ENCODE peak calls at places on chromosomes 5 and 9, in six cellular contexts. One of them, this sample, is unnamed.

GRCh38 chr9:74496819-74497749 is at the start of gene RORB:
- DNase-seq in BJ: no peak
- DNase-seq in PC-3: no peak
- DNase-seq in mucosa of descending colon: peak; percentile 55
- DNase-seq in stomach: peak; percentile 54
- DNase-seq in AG10803: peak; percentile 8
- DNase-seq in this sample: peak; percentile 81

GRCh38 chr9:135036861-135037465 is 50.5 kb upstream of the OLFM1 start:
- DNase-seq in BJ: no peak
- DNase-seq in stomach: peak; percentile 17
- DNase-seq in PC-3: no peak
- DNase-seq in mucosa of descending colon: no peak
- DNase-seq in AG10803: no peak
- DNase-seq in this sample: peak; percentile 9

GRCh38 chr9:129626079-129626943 is at the start of gene NTMT1:
- DNase-seq in PC-3: peak; percentile 64
- DNase-seq in stomach: peak; percentile 89
- DNase-seq in mucosa of descending colon: peak; percentile 93
- DNase-seq in BJ: no peak
- DNase-seq in AG10803: peak; percentile 76
- DNase-seq in this sample: peak; percentile 89

GRCh38 chr9:9003184-9003583 is 1203.6 kb upstream of the DMAC1 start:
- DNase-seq in BJ: no peak
- DNase-seq in PC-3: no peak
- DNase-seq in AG10803: no peak
- DNase-seq in stomach: no peak
- DNase-seq in mucosa of descending colon: no peak
- DNase-seq in this sample: peak; percentile 43

GRCh38 chr9:112447283-112447761 is 39.3 kb upstream of the KIAA1958 start:
- DNase-seq in BJ: peak; percentile 67
- DNase-seq in stomach: no peak
- DNase-seq in AG10803: peak; percentile 89
- DNase-seq in PC-3: no peak
- DNase-seq in mucosa of descending colon: no peak
- DNase-seq in this sample: no peak

GRCh38 chr5:374631-375335 is 53.3 kb downstream of the AHRR start:
- DNase-seq in AG10803: no peak
- DNase-seq in stomach: no peak
- DNase-seq in mucosa of descending colon: peak; percentile 22
- DNase-seq in PC-3: no peak
- DNase-seq in BJ: no peak
- DNase-seq in this sample: no peak

GRCh38 chr5:153926201-153926600 is 112.5 kb downstream of the FAM114A2 start:
- DNase-seq in BJ: no peak
- DNase-seq in stomach: no peak
- DNase-seq in mucosa of descending colon: no peak
- DNase-seq in AG10803: peak; percentile 25
- DNase-seq in PC-3: no peak
- DNase-seq in this sample: no peak

GRCh38 chr5:159777049-159777448 is 139.2 kb upstream of the ADRA1B start:
- DNase-seq in stomach: no peak
- DNase-seq in AG10803: no peak
- DNase-seq in PC-3: peak; percentile 31
- DNase-seq in BJ: no peak
- DNase-seq in mucosa of descending colon: no peak
- DNase-seq in this sample: no peak

GRCh38 chr5:91297994-91298393 is 85.1 kb downstream of the ARRDC3 start:
- DNase-seq in stomach: no peak
- DNase-seq in PC-3: no peak
- DNase-seq in BJ: no peak
- DNase-seq in AG10803: no peak
- DNase-seq in mucosa of descending colon: no peak
- DNase-seq in this sample: no peak

GRCh38 chr5:169142264-169142970 is 158.5 kb downstream of the SLIT3 start:
- DNase-seq in AG10803: peak; percentile 40
- DNase-seq in PC-3: no peak
- DNase-seq in stomach: peak; percentile 94
- DNase-seq in BJ: no peak
- DNase-seq in mucosa of descending colon: peak; percentile 40
- DNase-seq in this sample: peak; percentile 73

GRCh38 chr9:135980926-135981630 is 19.9 kb upstream of the UBAC1 start:
- DNase-seq in mucosa of descending colon: no peak
- DNase-seq in stomach: no peak
- DNase-seq in BJ: no peak
- DNase-seq in AG10803: no peak
- DNase-seq in PC-3: no peak
- DNase-seq in this sample: no peak

GRCh38 chr5:31197183-31197582 is 3.7 kb downstream of the CDH6 start:
- DNase-seq in stomach: no peak
- DNase-seq in BJ: no peak
- DNase-seq in AG10803: no peak
- DNase-seq in mucosa of descending colon: no peak
- DNase-seq in PC-3: peak; percentile 22
- DNase-seq in this sample: no peak

GRCh38 chr5:120657083-120657482 is 193.0 kb downstream of the PRR16 start:
- DNase-seq in stomach: no peak
- DNase-seq in mucosa of descending colon: no peak
- DNase-seq in PC-3: no peak
- DNase-seq in BJ: no peak
- DNase-seq in AG10803: no peak
- DNase-seq in this sample: no peak

DNA sequence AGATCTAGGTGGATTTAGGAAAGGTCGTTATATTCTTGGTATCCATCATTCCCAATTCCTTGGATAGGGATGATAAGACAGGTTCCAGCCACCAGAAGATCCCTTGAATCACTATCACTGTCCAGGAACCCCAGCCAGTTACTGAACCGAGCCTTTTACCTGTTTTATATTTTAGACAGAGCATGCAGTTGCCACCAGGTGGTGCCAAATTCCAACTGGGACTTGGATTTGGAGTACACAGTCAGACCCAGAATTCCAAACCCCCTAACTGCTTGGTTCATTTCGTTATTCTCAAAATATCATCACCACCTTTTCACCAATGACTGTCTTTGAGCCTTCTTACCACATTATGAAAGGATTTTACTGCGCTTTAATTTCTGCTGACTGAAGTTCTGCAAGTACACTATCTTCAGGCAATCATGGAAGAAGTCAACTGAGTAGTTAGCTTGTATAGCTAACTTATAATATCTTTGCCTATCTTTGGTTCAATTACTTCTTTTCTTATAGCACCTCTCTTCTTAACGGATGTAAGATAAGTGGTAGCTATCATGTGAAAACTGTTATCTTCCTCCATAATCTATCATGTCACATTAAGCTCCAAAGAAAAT is 191.8 kb downstream of the PRR16 start:
- DNase-seq in AG10803: peak; percentile 6
- DNase-seq in stomach: peak; percentile 27
- DNase-seq in BJ: no peak
- DNase-seq in mucosa of descending colon: no peak
- DNase-seq in PC-3: peak; percentile 64
- DNase-seq in this sample: no peak
- TF ChIP-seq CTCF in AG10803: peak; percentile 48
- TF ChIP-seq CTCF in stomach: no peak
- TF ChIP-seq CTCF in BJ: peak; percentile 57
- TF ChIP-seq CTCF in mucosa of descending colon: no peak
- TF ChIP-seq CTCF in PC-3: peak; percentile 78
- TF ChIP-seq CTCF in this sample: peak; percentile 37

GRCh38 chr9:108779506-108779905 is 76.3 kb downstream of the ACTL7B start:
- DNase-seq in PC-3: no peak
- DNase-seq in BJ: no peak
- DNase-seq in stomach: no peak
- DNase-seq in mucosa of descending colon: no peak
- DNase-seq in AG10803: no peak
- DNase-seq in this sample: no peak

GRCh38 chr9:108775901-108776306 is 79.9 kb downstream of the ACTL7B start:
- DNase-seq in mucosa of descending colon: no peak
- DNase-seq in stomach: no peak
- DNase-seq in PC-3: no peak
- DNase-seq in AG10803: no peak
- DNase-seq in BJ: no peak
- DNase-seq in this sample: no peak

GRCh38 chr9:108780949-108781734 is 74.6 kb downstream of the ACTL7B start:
- DNase-seq in BJ: no peak
- DNase-seq in PC-3: no peak
- DNase-seq in stomach: no peak
- DNase-seq in mucosa of descending colon: peak; percentile 37
- DNase-seq in AG10803: no peak
- DNase-seq in this sample: no peak

GRCh38 chr9:108776920-108777650 is 78.7 kb downstream of the ACTL7B start:
- DNase-seq in mucosa of descending colon: no peak
- DNase-seq in BJ: no peak
- DNase-seq in PC-3: peak; percentile 43
- DNase-seq in AG10803: peak; percentile 11
- DNase-seq in stomach: peak; percentile 43
- DNase-seq in this sample: no peak
- TF ChIP-seq CTCF in mucosa of descending colon: no peak
- TF ChIP-seq CTCF in BJ: peak; percentile 41
- TF ChIP-seq CTCF in PC-3: peak; percentile 58
- TF ChIP-seq CTCF in AG10803: peak; percentile 34
- TF ChIP-seq CTCF in stomach: no peak
- TF ChIP-seq CTCF in this sample: no peak

DNA sequence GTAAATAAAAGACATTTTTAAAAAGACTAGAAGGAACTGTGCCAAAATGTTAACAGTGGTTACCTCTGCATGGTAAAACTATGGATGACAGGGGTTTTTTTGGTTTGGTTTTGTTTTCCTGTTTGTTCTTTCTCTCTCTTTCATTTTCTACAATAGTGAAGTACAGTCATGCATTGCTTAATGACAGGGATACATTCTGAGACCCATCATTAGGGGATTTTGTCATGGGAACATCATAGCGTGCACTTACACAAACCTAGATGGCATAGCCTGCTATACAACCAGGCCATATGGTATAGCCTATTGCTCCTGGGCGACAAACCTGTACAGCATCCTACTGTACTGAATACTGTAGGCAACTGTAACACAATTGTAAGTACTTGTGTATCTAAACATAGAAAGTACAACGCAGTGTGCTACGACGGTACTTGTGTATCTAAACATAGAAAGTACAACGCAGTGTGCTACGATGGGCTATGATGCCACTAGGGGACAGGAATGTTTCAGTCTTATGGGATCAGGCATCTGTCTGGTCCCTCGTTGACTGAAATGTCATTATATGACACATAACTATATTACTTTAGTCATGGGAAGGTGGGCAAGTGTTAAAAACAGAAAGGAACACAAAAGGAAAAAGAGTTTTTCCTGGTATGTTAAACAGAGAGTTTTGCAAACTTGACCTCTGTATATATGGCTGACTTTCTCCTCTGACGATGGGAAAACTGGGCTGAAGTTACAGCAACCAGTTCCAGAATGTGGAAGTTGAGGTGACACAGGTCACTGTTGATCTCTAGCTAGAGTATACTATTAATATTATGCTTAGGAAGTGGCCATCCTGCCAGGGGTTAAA is 7.4 kb upstream of the ADAM19 start:
- DNase-seq in stomach: no peak
- DNase-seq in mucosa of descending colon: no peak
- DNase-seq in AG10803: no peak
- DNase-seq in BJ: no peak
- DNase-seq in PC-3: no peak
- DNase-seq in this sample: peak; percentile 38
- TF ChIP-seq CTCF in stomach: no peak
- TF ChIP-seq CTCF in mucosa of descending colon: no peak
- TF ChIP-seq CTCF in AG10803: no peak
- TF ChIP-seq CTCF in BJ: no peak
- TF ChIP-seq CTCF in PC-3: peak; percentile 46
- TF ChIP-seq CTCF in this sample: no peak

DNA sequence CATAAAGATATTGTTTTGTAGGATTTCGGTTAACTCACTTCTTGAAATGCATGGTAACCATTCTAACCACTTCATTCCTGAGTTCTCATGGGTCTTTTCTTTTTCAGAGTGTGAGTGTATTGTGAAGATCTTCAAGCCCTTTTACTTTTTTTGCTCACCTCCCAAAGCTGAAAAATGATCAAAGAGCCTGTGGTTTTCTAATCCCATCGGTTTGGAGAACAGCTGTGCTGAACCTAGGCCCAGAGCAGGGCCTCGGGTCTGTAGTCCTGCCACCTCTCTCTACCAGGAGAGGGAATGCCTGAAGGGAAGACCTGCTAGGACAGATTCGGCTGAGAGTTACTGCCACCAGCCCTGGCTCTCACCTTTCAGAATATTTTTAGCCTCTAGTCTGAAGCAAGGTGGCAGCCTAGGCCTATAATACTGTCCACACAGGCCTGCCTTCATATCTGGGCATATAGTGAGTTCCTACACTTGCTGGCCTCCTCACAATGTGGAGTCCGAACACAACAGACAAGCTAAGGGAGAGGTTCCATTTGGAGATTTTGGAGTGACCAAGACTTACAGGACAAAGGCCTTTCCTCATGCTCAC is 13.8 kb downstream of the RGMB start:
- DNase-seq in mucosa of descending colon: peak; percentile 33
- DNase-seq in stomach: no peak
- DNase-seq in PC-3: no peak
- DNase-seq in BJ: no peak
- DNase-seq in AG10803: no peak
- DNase-seq in this sample: no peak
- TF ChIP-seq CTCF in mucosa of descending colon: no peak
- TF ChIP-seq CTCF in stomach: no peak
- TF ChIP-seq CTCF in PC-3: no peak
- TF ChIP-seq CTCF in BJ: no peak
- TF ChIP-seq CTCF in AG10803: no peak
- TF ChIP-seq CTCF in this sample: no peak

GRCh38 chr5:180001136-180001535 is 70.4 kb downstream of the RNF130 start:
- DNase-seq in stomach: no peak
- DNase-seq in AG10803: no peak
- DNase-seq in mucosa of descending colon: no peak
- DNase-seq in BJ: no peak
- DNase-seq in PC-3: no peak
- DNase-seq in this sample: no peak

GRCh38 chr5:179998485-179998884 is 73.1 kb downstream of the RNF130 start:
- DNase-seq in AG10803: no peak
- DNase-seq in BJ: no peak
- DNase-seq in PC-3: no peak
- DNase-seq in mucosa of descending colon: no peak
- DNase-seq in stomach: no peak
- DNase-seq in this sample: no peak

GRCh38 chr5:180006116-180006515 is 65.4 kb downstream of the RNF130 start:
- DNase-seq in stomach: no peak
- DNase-seq in AG10803: no peak
- DNase-seq in PC-3: no peak
- DNase-seq in mucosa of descending colon: no peak
- DNase-seq in BJ: no peak
- DNase-seq in this sample: no peak

GRCh38 chr5:180003145-180003544 is 68.4 kb downstream of the RNF130 start:
- DNase-seq in PC-3: no peak
- DNase-seq in mucosa of descending colon: no peak
- DNase-seq in AG10803: no peak
- DNase-seq in BJ: no peak
- DNase-seq in stomach: peak; percentile 42
- DNase-seq in this sample: no peak

DNA sequence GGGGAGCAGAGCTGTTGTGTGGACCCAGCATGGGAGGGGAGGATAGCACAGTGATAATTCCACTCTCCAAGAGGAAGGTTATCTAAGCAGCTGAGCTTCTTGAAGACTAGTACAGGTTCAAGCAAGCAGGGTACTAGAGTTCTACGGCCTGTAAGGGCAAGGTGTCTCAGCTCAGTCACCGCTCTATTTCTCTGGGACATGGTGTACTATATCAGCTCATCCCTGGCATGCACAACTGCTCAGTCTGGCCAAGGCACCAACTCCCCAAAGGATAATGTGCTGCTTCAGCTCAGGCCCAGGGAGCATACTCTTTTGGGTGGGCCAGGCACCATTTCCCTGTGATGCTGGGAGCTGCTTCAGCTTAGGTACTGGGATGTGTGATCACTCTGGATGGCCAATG is 69.8 kb downstream of the RNF130 start:
- DNase-seq in PC-3: no peak
- DNase-seq in stomach: no peak
- DNase-seq in mucosa of descending colon: no peak
- DNase-seq in AG10803: no peak
- DNase-seq in BJ: no peak
- DNase-seq in this sample: no peak
- TF ChIP-seq CTCF in PC-3: no peak
- TF ChIP-seq CTCF in stomach: no peak
- TF ChIP-seq CTCF in mucosa of descending colon: no peak
- TF ChIP-seq CTCF in AG10803: no peak
- TF ChIP-seq CTCF in BJ: no peak
- TF ChIP-seq CTCF in this sample: no peak